ENCODE peak calls at places on chromosomes 1 and 21, in seven cellular contexts. H is MM.1S, B is K562, Q is A549, F is GM23338, V is HepG2, Z is hepatocyte. O is an unnamed sample.

GRCh38 chr1:243939167-243939848 is 89.3 kb upstream of the AKT3 start:
- DNase-seq in F (peak), Q (peak), V (no peak), H (no peak), Z (no peak), B (peak), O (no peak)

GRCh38 chr1:19643602-19644419 is at the start of gene NBL1:
- DNase-seq in V (no peak), H (no peak), Q (peak), F (peak), Z (peak), B (peak), O (no peak)

GRCh38 chr1:107682467-107682866 is 282.5 kb downstream of the VAV3 start:
- DNase-seq in B (no peak), Q (peak), V (no peak), Z (peak), H (no peak), F (no peak), O (no peak)

GRCh38 chr1:225484657-225485606 is 57.1 kb upstream of the LBR start:
- DNase-seq in H (no peak), F (no peak), Q (no peak), Z (no peak), V (no peak), B (no peak), O (no peak)

GRCh38 chr1:2152914-2153313 is 41.7 kb downstream of the FAAP20 start:
- DNase-seq in B (no peak), Z (no peak), Q (no peak), F (no peak), H (no peak), V (no peak), O (no peak)

GRCh38 chr1:203572134-203572625 is 54.5 kb upstream of the ATP2B4 start:
- DNase-seq in H (no peak), Q (no peak), F (peak), B (peak), Z (peak), V (no peak), O (no peak)

GRCh38 chr1:53643061-53643880 is 95.7 kb downstream of the GLIS1 start:
- DNase-seq in Q (no peak), Z (no peak), B (no peak), V (no peak), F (no peak), H (no peak), O (no peak)

GRCh38 chr1:233394860-233395717 is 67.6 kb downstream of the MAP3K21 start:
- DNase-seq in F (peak), B (peak), Q (peak), Z (peak), V (peak), H (peak), O (peak)

GRCh38 chr1:223887724-223888428 is 42.1 kb upstream of the TP53BP2 start:
- DNase-seq in Q (peak), F (no peak), B (no peak), V (no peak), Z (peak), H (no peak), O (peak)

GRCh38 chr1:46806196-46807020 is 7.6 kb downstream of the CYP4B1 start:
- DNase-seq in H (no peak), F (no peak), V (no peak), Z (peak), B (no peak), Q (no peak), O (no peak)

GRCh38 chr21:38989745-38990423 is 184.2 kb downstream of the ETS2 start:
- DNase-seq in H (no peak), Q (no peak), B (no peak), F (no peak), V (peak), Z (peak), O (no peak)

GRCh38 chr1:167400359-167400953 is 117.9 kb downstream of the CD247 start:
- DNase-seq in F (no peak), Q (no peak), V (no peak), H (no peak), B (no peak), Z (no peak), O (no peak)

GRCh38 chr21:31509108-31510017 is 150.1 kb upstream of the SOD1 start:
- DNase-seq in F (peak), Q (peak), H (no peak), Z (peak), V (peak), B (peak), O (peak)

GRCh38 chr1:216665381-216665780 is 57.8 kb downstream of the ESRRG start:
- DNase-seq in Z (peak), H (no peak), V (no peak), F (no peak), Q (no peak), B (no peak), O (no peak)

GRCh38 chr1:247407180-247407616 is 8.8 kb upstream of the NLRP3 start:
- DNase-seq in Q (no peak), H (no peak), F (no peak), B (no peak), Z (no peak), V (no peak), O (no peak)

GRCh38 chr1:58841455-58841854 is 57.6 kb upstream of the JUN start:
- DNase-seq in B (peak), H (no peak), F (peak), V (no peak), Q (peak), Z (no peak), O (peak)

GRCh38 chr1:2004867-2005266 is 1.3 kb upstream of the CFAP74 start:
- DNase-seq in V (no peak), H (no peak), Z (no peak), F (no peak), Q (no peak), B (no peak), O (no peak)

GRCh38 chr1:3796215-3797193 is at the start of gene LRRC47:
- DNase-seq in F (peak), H (peak), V (peak), Q (peak), Z (peak), B (peak), O (peak)

GRCh38 chr1:165424454-165425283 is 20.3 kb downstream of the RXRG start:
- DNase-seq in F (no peak), H (peak), Q (no peak), Z (no peak), V (no peak), B (no peak), O (no peak)

GRCh38 chr21:36563301-36563926 is 83.5 kb upstream of the CLDN14 start:
- DNase-seq in Z (no peak), V (no peak), H (no peak), Q (no peak), F (no peak), B (no peak), O (no peak)

GRCh38 chr1:159854101-159854692 is 8.3 kb downstream of the VSIG8 start:
- DNase-seq in H (no peak), Z (peak), F (peak), V (no peak), B (no peak), Q (peak), O (no peak)

GRCh38 chr21:46557919-46558392 is 46.9 kb downstream of the S100B start:
- DNase-seq in H (no peak), B (no peak), F (no peak), V (no peak), Q (no peak), Z (no peak), O (no peak)

GRCh38 chr1:200075938-200076546 is 48.5 kb downstream of the NR5A2 start:
- DNase-seq in B (no peak), Q (peak), Z (peak), V (peak), F (peak), H (no peak), O (no peak)

GRCh38 chr1:232213928-232214327 is 416.0 kb downstream of the SIPA1L2 start:
- DNase-seq in V (no peak), B (no peak), F (no peak), Z (no peak), Q (no peak), H (no peak), O (no peak)
- H3K4me2 ChIP-seq in V (no peak), B (no peak), F (no peak), Z (no peak), Q (no peak), H (no peak), O (no peak)

DNA sequence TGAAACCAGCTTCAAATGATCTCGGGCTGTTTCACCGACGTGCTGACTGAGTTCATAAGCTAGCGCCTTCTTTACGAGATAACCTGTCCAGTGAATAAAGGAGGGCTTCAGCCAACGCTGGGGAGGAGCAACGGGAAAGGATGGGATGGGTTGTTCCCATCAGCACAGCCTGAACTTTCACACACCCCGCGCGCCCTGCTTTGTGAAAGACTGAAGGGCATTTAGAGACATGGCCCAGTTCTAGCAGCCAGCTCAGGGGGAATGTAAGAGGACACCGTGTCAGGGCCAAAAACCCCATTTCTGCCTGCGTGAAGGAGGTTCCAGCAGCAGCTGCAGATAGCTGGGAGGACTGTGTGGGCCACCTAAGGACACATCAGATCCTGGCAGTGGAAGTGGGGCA is 255.1 kb upstream of the RAB4A start:
- DNase-seq in Z (peak), F (no peak), Q (no peak), B (no peak), H (no peak), V (peak), O (no peak)
- H3K4me2 ChIP-seq in Z (no peak), F (no peak), Q (no peak), B (no peak), H (no peak), V (peak), O (no peak)

GRCh38 chr21:45403133-45403824 is 1.7 kb upstream of the COL18A1 start:
- DNase-seq in B (no peak), Z (no peak), V (no peak), H (no peak), F (no peak), Q (no peak), O (no peak)
- H3K4me2 ChIP-seq in B (no peak), Z (no peak), V (no peak), H (no peak), F (peak), Q (no peak), O (no peak)

GRCh38 chr1:18631496-18632217 is 1.0 kb downstream of the PAX7 start:
- DNase-seq in H (no peak), B (no peak), Q (no peak), F (no peak), V (no peak), Z (no peak), O (no peak)
- H3K4me2 ChIP-seq in H (no peak), B (no peak), Q (peak), F (peak), V (no peak), Z (peak), O (no peak)

GRCh38 chr1:48018799-48019198 is 21.6 kb upstream of the TRABD2B start:
- DNase-seq in Z (no peak), V (no peak), Q (no peak), B (no peak), F (no peak), H (no peak), O (no peak)
- H3K4me2 ChIP-seq in Z (no peak), V (no peak), Q (no peak), B (no peak), F (no peak), H (no peak), O (no peak)

GRCh38 chr21:33655591-33656221 is 13.4 kb downstream of the ITSN1 start:
- DNase-seq in Q (peak), B (peak), H (no peak), Z (peak), V (no peak), F (peak), O (no peak)
- H3K4me2 ChIP-seq in Q (peak), B (no peak), H (no peak), Z (peak), V (no peak), F (no peak), O (no peak)